ENCODE peak calls at places on chromosomes 6 and 20, in eight cellular contexts. D, F, W, S, M, R, O and E are unnamed samples.
A peak's percentile ranks its signal among the peaks of the same experiment; 100 is the strongest.

GRCh38 chr20:5910192-5910591 is 40.1 kb downstream of the TRMT6 start:
- DNase-seq in O (no peak), R (no peak), D (no peak), F (no peak), M (no peak), W (no peak), S (no peak), E (no peak)

GRCh38 chr6:5471044-5471443 is 209.7 kb downstream of the FARS2 start:
- DNase-seq in D (peak; percentile 54), R (peak; percentile 83), W (no peak), O (peak; percentile 16), M (peak; percentile 64), F (peak; percentile 65), S (peak; percentile 83), E (peak; percentile 30)

GRCh38 chr20:50592282-50593004 is 82.3 kb downstream of the PTPN1 start:
- DNase-seq in W (no peak), D (no peak), F (peak; percentile 86), R (no peak), S (no peak), M (no peak), O (no peak), E (peak; percentile 60)

GRCh38 chr6:75154973-75155372 is 50.9 kb downstream of the COL12A1 start:
- DNase-seq in R (no peak), W (no peak), D (no peak), O (no peak), M (no peak), S (no peak), F (no peak), E (no peak)

GRCh38 chr6:125839471-125839870 is 48.7 kb downstream of the NCOA7 start:
- DNase-seq in D (no peak), M (no peak), O (peak; percentile 65), S (no peak), W (no peak), R (no peak), F (no peak), E (no peak)

GRCh38 chr6:9308284-9308683 is 872.9 kb upstream of the SLC35B3 start:
- DNase-seq in M (no peak), O (no peak), S (peak; percentile 3), D (no peak), F (no peak), R (no peak), W (no peak), E (no peak)

GRCh38 chr20:44114755-44115044 is 72.3 kb downstream of the JPH2 start:
- DNase-seq in W (peak; percentile 48), D (no peak), F (no peak), S (no peak), O (no peak), M (no peak), R (no peak), E (no peak)

GRCh38 chr20:34445177-34446065 is 70.8 kb upstream of the DYNLRB1 start:
- DNase-seq in M (no peak), W (no peak), F (no peak), D (no peak), S (no peak), O (no peak), R (no peak), E (no peak)

GRCh38 chr6:16163066-16163465 is 34.2 kb downstream of the MYLIP start:
- DNase-seq in R (no peak), M (no peak), W (no peak), O (no peak), F (no peak), D (no peak), S (no peak), E (no peak)

GRCh38 chr20:7113577-7114466 is 346.3 kb downstream of the BMP2 start:
- DNase-seq in S (peak; percentile 40), O (no peak), F (peak; percentile 65), R (peak; percentile 76), D (peak; percentile 5), W (no peak), M (no peak), E (no peak)

GRCh38 chr6:107361568-107362270 is 97.6 kb downstream of the PDSS2 start:
- DNase-seq in D (peak; percentile 70), R (peak; percentile 35), F (no peak), W (no peak), M (no peak), S (peak; percentile 51), O (no peak), E (no peak)

GRCh38 chr20:59738851-59739250 is 134.5 kb downstream of the PHACTR3 start:
- DNase-seq in O (no peak), R (no peak), F (no peak), M (no peak), D (no peak), S (no peak), W (no peak), E (no peak)

GRCh38 chr6:32432050-32432450 is 7.6 kb upstream of the HLA-DRA start:
- DNase-seq in O (no peak), F (no peak), W (no peak), S (peak; percentile 52), R (peak; percentile 56), D (peak; percentile 5), M (no peak), E (no peak)

GRCh38 chr20:38231786-38232130 is 28.8 kb downstream of the KIAA1755 start:
- DNase-seq in O (no peak), W (no peak), F (peak; percentile 58), S (peak; percentile 64), R (no peak), M (no peak), D (no peak), E (peak; percentile 71)

GRCh38 chr6:41626917-41627316 is 11.4 kb upstream of the MDFI start:
- DNase-seq in S (no peak), O (peak; percentile 33), F (no peak), D (no peak), W (no peak), M (no peak), R (no peak), E (no peak)